ENCODE peak calls at places on chromosome 9, in five cellular contexts. T is NCI-H345, O is myocyte, G is AG20443, E is KBM-7. I is an unnamed sample.

GRCh38 chr9:16813838-16814237 is 56.6 kb downstream of the BNC2 start:
- DNase-seq in O (no peak), G (no peak), T (no peak), E (no peak), I (no peak)

GRCh38 chr9:89440951-89441654 is 56.8 kb downstream of the SEMA4D start:
- DNase-seq in O (no peak), E (no peak), T (no peak), G (peak), I (no peak)

GRCh38 chr9:19161257-19162025 is 34.1 kb upstream of the PLIN2 start:
- DNase-seq in E (peak), T (no peak), G (peak), O (peak), I (no peak)

GRCh38 chr9:110994771-110995241 is 43.5 kb downstream of the LPAR1 start:
- DNase-seq in O (peak), G (no peak), E (peak), T (no peak), I (peak)

GRCh38 chr9:18786196-18786595 is 246.8 kb downstream of the SAXO1 start:
- DNase-seq in T (peak), G (no peak), E (no peak), O (peak), I (no peak)

GRCh38 chr9:110672873-110673508 is 4.4 kb downstream of the MUSK start:
- DNase-seq in G (no peak), T (no peak), E (no peak), O (no peak), I (no peak)

GRCh38 chr9:6973762-6974161 is 216.0 kb downstream of the KDM4C start:
- DNase-seq in G (no peak), E (no peak), O (no peak), T (no peak), I (no peak)

GRCh38 chr9:69397384-69398214 is 72.6 kb downstream of the ENTREP1 start:
- DNase-seq in T (no peak), G (peak), E (no peak), O (peak), I (no peak)

I was measured in SK-N-MC.